ENCODE peak calls at places on chromosome 2, in seven cellular contexts. V is amygdala, U is AML-193, R is thoracic aorta, P is A549, H is left cardiac atrium, C is frontal cortex. X is an unnamed sample.

GRCh38 chr2:231648579-231649174 is 56.0 kb downstream of the TEX44 start:
- DNase-seq in V (no peak), U (peak), P (peak), H (peak), C (no peak), R (no peak), X (peak)

GRCh38 chr2:46015671-46016070 is 281.5 kb upstream of the EPAS1 start:
- DNase-seq in C (no peak), H (no peak), R (no peak), P (no peak), U (no peak), V (no peak), X (no peak)

GRCh38 chr2:221125691-221126090 is 446.4 kb downstream of the EPHA4 start:
- DNase-seq in C (no peak), V (no peak), U (no peak), H (no peak), P (no peak), R (no peak), X (no peak)

GRCh38 chr2:30217644-30218361 is 13.5 kb upstream of the LBH start:
- DNase-seq in C (no peak), H (peak), V (no peak), U (no peak), R (no peak), P (no peak), X (no peak)

GRCh38 chr2:98295275-98295674 is 51.0 kb upstream of the CNGA3 start:
- DNase-seq in R (no peak), P (no peak), U (no peak), H (no peak), C (no peak), V (no peak), X (no peak)

GRCh38 chr2:117832905-117833613 is 18.6 kb downstream of the DDX18 start:
- DNase-seq in C (no peak), P (no peak), U (no peak), R (no peak), V (no peak), H (no peak), X (no peak)

GRCh38 chr2:239390546-239391285 is 10.1 kb downstream of the HDAC4 start:
- DNase-seq in P (no peak), H (no peak), U (no peak), R (no peak), C (no peak), V (no peak), X (no peak)

GRCh38 chr2:29528891-29529520 is 392.4 kb downstream of the ALK start:
- DNase-seq in U (no peak), R (no peak), C (no peak), V (no peak), H (peak), P (no peak), X (no peak)

GRCh38 chr2:8592736-8593135 is 89.1 kb upstream of the ID2 start:
- DNase-seq in U (no peak), C (no peak), R (no peak), H (peak), V (no peak), P (no peak), X (no peak)

GRCh38 chr2:188511346-188511745 is 219.7 kb downstream of the GULP1 start:
- DNase-seq in C (no peak), R (no peak), U (no peak), V (no peak), H (no peak), P (no peak), X (no peak)

GRCh38 chr2:65358690-65359400 is 73.6 kb downstream of the SPRED2 start:
- DNase-seq in R (no peak), C (no peak), V (no peak), P (no peak), U (no peak), H (no peak), X (no peak)

GRCh38 chr2:128381001-128381938 is 62.6 kb upstream of the HS6ST1 start:
- DNase-seq in R (no peak), C (no peak), P (no peak), H (no peak), V (no peak), U (no peak), X (no peak)

GRCh38 chr2:231685349-231686191 is 22.8 kb upstream of the PTMA start:
- DNase-seq in U (no peak), R (no peak), P (no peak), C (no peak), H (no peak), V (peak), X (no peak)

GRCh38 chr2:190301032-190301431 is 18.6 kb downstream of the HIBCH start:
- DNase-seq in P (no peak), H (no peak), U (no peak), C (no peak), V (no peak), R (no peak), X (no peak)

GRCh38 chr2:150060341-150060740 is 427.1 kb downstream of the RND3 start:
- DNase-seq in V (no peak), R (no peak), U (no peak), H (no peak), P (no peak), C (no peak), X (no peak)

GRCh38 chr2:231720971-231721640 is 12.8 kb downstream of the PTMA start:
- DNase-seq in P (no peak), U (no peak), C (no peak), R (no peak), V (no peak), H (no peak), X (no peak)

GRCh38 chr2:100706249-100706648 is 113.7 kb upstream of the NPAS2 start:
- DNase-seq in P (no peak), U (no peak), C (no peak), V (no peak), R (no peak), H (no peak), X (no peak)

GRCh38 chr2:67694464-67694863 is 297.3 kb downstream of the ETAA1 start:
- DNase-seq in V (peak), U (no peak), R (no peak), P (no peak), C (no peak), H (no peak), X (no peak)

GRCh38 chr2:27221166-27221565 is 4.0 kb downstream of the CAD start:
- DNase-seq in V (no peak), C (no peak), U (no peak), H (no peak), R (no peak), P (no peak), X (no peak)

GRCh38 chr2:30446602-30447148 is 371 bp upstream of the LCLAT1 start:
- DNase-seq in R (no peak), U (no peak), C (no peak), H (no peak), V (no peak), P (no peak), X (no peak)

GRCh38 chr2:172624996-172625395 is 69.1 kb downstream of the PDK1 start:
- DNase-seq in R (no peak), P (no peak), C (no peak), H (no peak), U (no peak), V (no peak), X (no peak)

GRCh38 chr2:46847185-46847710 is 68.4 kb downstream of the MCFD2 start:
- DNase-seq in V (peak), C (no peak), U (no peak), H (peak), R (peak), P (peak), X (no peak)

GRCh38 chr2:100865819-100866462 is 46.0 kb downstream of the NPAS2 start:
- DNase-seq in V (no peak), U (no peak), H (no peak), C (no peak), P (peak), R (no peak), X (no peak)

GRCh38 chr2:43099797-43100196 is 126.6 kb downstream of the ZFP36L2 start:
- DNase-seq in P (no peak), U (no peak), R (no peak), V (no peak), C (no peak), H (no peak), X (no peak)

X was measured in D721Med.